ENCODE peak calls at places on chromosomes 3 and 15, in five cellular contexts. One of them, this sample, is unnamed.

GRCh38 chr3:4507010-4507596 is 14.0 kb downstream of the ITPR1 start:
- DNase-seq in choroid plexus epithelial cell: peak
- DNase-seq in mucosa of descending colon: no peak
- DNase-seq in body of pancreas: no peak
- DNase-seq in BE2C: no peak
- DNase-seq in this sample: peak

GRCh38 chr15:32743411-32744145 is 25.8 kb downstream of the GREM1 start:
- DNase-seq in choroid plexus epithelial cell: peak
- DNase-seq in mucosa of descending colon: no peak
- DNase-seq in body of pancreas: no peak
- DNase-seq in BE2C: no peak
- DNase-seq in this sample: peak

GRCh38 chr15:62068071-62068786 is 1.5 kb downstream of the C2CD4A start:
- DNase-seq in choroid plexus epithelial cell: no peak
- DNase-seq in mucosa of descending colon: peak
- DNase-seq in body of pancreas: peak
- DNase-seq in BE2C: peak
- DNase-seq in this sample: peak

GRCh38 chr15:67967871-67968423 is 86.2 kb upstream of the PIAS1 start:
- DNase-seq in choroid plexus epithelial cell: peak
- DNase-seq in mucosa of descending colon: peak
- DNase-seq in body of pancreas: peak
- DNase-seq in BE2C: peak
- DNase-seq in this sample: peak

GRCh38 chr3:65677486-65677885 is 361.2 kb downstream of the MAGI1 start:
- DNase-seq in choroid plexus epithelial cell: no peak
- DNase-seq in mucosa of descending colon: no peak
- DNase-seq in body of pancreas: no peak
- DNase-seq in BE2C: no peak
- DNase-seq in this sample: no peak

GRCh38 chr3:60756231-60756630 is 495.0 kb downstream of the FHIT start:
- DNase-seq in choroid plexus epithelial cell: no peak
- DNase-seq in mucosa of descending colon: no peak
- DNase-seq in body of pancreas: no peak
- DNase-seq in BE2C: no peak
- DNase-seq in this sample: no peak

GRCh38 chr3:43081796-43082195 is 24.1 kb downstream of the POMGNT2 start:
- DNase-seq in choroid plexus epithelial cell: no peak
- DNase-seq in mucosa of descending colon: no peak
- DNase-seq in body of pancreas: no peak
- DNase-seq in BE2C: no peak
- DNase-seq in this sample: peak

GRCh38 chr3:187223799-187224198 is 26.5 kb downstream of the RTP1 start:
- DNase-seq in choroid plexus epithelial cell: peak
- DNase-seq in mucosa of descending colon: no peak
- DNase-seq in body of pancreas: no peak
- DNase-seq in BE2C: no peak
- DNase-seq in this sample: no peak

GRCh38 chr3:50189274-50189673 is 2.1 kb upstream of the GNAT1 start:
- DNase-seq in choroid plexus epithelial cell: peak
- DNase-seq in mucosa of descending colon: peak
- DNase-seq in body of pancreas: peak
- DNase-seq in BE2C: peak
- DNase-seq in this sample: peak

GRCh38 chr3:37163262-37164020 is 10.9 kb downstream of the LRRFIP2 start:
- DNase-seq in choroid plexus epithelial cell: peak
- DNase-seq in mucosa of descending colon: no peak
- DNase-seq in body of pancreas: no peak
- DNase-seq in BE2C: no peak
- DNase-seq in this sample: peak

GRCh38 chr3:35408882-35409281 is 230.4 kb upstream of the ARPP21 start:
- DNase-seq in choroid plexus epithelial cell: no peak
- DNase-seq in mucosa of descending colon: no peak
- DNase-seq in body of pancreas: no peak
- DNase-seq in BE2C: no peak
- DNase-seq in this sample: no peak

GRCh38 chr15:69523010-69524001 is 70.7 kb downstream of the RPLP1 start:
- DNase-seq in choroid plexus epithelial cell: peak
- DNase-seq in mucosa of descending colon: peak
- DNase-seq in body of pancreas: peak
- DNase-seq in BE2C: peak
- DNase-seq in this sample: peak

GRCh38 chr15:91186892-91187644 is 87.0 kb downstream of the SV2B start:
- DNase-seq in choroid plexus epithelial cell: peak
- DNase-seq in mucosa of descending colon: peak
- DNase-seq in body of pancreas: peak
- DNase-seq in BE2C: no peak
- DNase-seq in this sample: peak

GRCh38 chr15:56732135-56732880 is 1.0 kb downstream of the ZNF280D start:
- DNase-seq in choroid plexus epithelial cell: peak
- DNase-seq in mucosa of descending colon: peak
- DNase-seq in body of pancreas: peak
- DNase-seq in BE2C: peak
- DNase-seq in this sample: peak

GRCh38 chr3:52730681-52731080 is 24.8 kb downstream of the SPCS1 start:
- DNase-seq in choroid plexus epithelial cell: peak
- DNase-seq in mucosa of descending colon: no peak
- DNase-seq in body of pancreas: no peak
- DNase-seq in BE2C: no peak
- DNase-seq in this sample: peak

GRCh38 chr15:80609512-80609946 is 85.6 kb upstream of the ABHD17C start:
- DNase-seq in choroid plexus epithelial cell: no peak
- DNase-seq in mucosa of descending colon: no peak
- DNase-seq in body of pancreas: no peak
- DNase-seq in BE2C: peak
- DNase-seq in this sample: peak

GRCh38 chr15:37034835-37035234 is 65.5 kb downstream of the MEIS2 start:
- DNase-seq in choroid plexus epithelial cell: no peak
- DNase-seq in mucosa of descending colon: no peak
- DNase-seq in body of pancreas: no peak
- DNase-seq in BE2C: no peak
- DNase-seq in this sample: no peak

GRCh38 chr15:60803059-60803458 is 324.1 kb upstream of the ICE2 start:
- DNase-seq in choroid plexus epithelial cell: no peak
- DNase-seq in mucosa of descending colon: no peak
- DNase-seq in body of pancreas: no peak
- DNase-seq in BE2C: no peak
- DNase-seq in this sample: no peak

GRCh38 chr3:187624588-187624987 is 45.6 kb downstream of the SST start:
- DNase-seq in choroid plexus epithelial cell: peak
- DNase-seq in mucosa of descending colon: no peak
- DNase-seq in body of pancreas: no peak
- DNase-seq in BE2C: no peak
- DNase-seq in this sample: no peak

GRCh38 chr15:60520825-60521368 is 42.0 kb upstream of the ICE2 start:
- DNase-seq in choroid plexus epithelial cell: peak
- DNase-seq in mucosa of descending colon: peak
- DNase-seq in body of pancreas: peak
- DNase-seq in BE2C: peak
- DNase-seq in this sample: peak

GRCh38 chr3:129934234-129935123 is 40.0 kb upstream of the TRH start:
- DNase-seq in choroid plexus epithelial cell: peak
- DNase-seq in mucosa of descending colon: peak
- DNase-seq in body of pancreas: peak
- DNase-seq in BE2C: peak
- DNase-seq in this sample: peak

GRCh38 chr3:98136631-98137030 is 6.1 kb downstream of the OR5H1 start:
- DNase-seq in choroid plexus epithelial cell: no peak
- DNase-seq in mucosa of descending colon: no peak
- DNase-seq in body of pancreas: no peak
- DNase-seq in BE2C: peak
- DNase-seq in this sample: no peak

GRCh38 chr3:66991478-66991877 is 6.6 kb upstream of the KBTBD8 start:
- DNase-seq in choroid plexus epithelial cell: peak
- DNase-seq in mucosa of descending colon: no peak
- DNase-seq in body of pancreas: no peak
- DNase-seq in BE2C: no peak
- DNase-seq in this sample: peak

GRCh38 chr3:122315619-122316018 is 9.4 kb upstream of the CSTA start:
- DNase-seq in choroid plexus epithelial cell: no peak
- DNase-seq in mucosa of descending colon: no peak
- DNase-seq in body of pancreas: no peak
- DNase-seq in BE2C: peak
- DNase-seq in this sample: no peak

GRCh38 chr3:149523899-149524298 is 49.4 kb downstream of the TM4SF4 start:
- DNase-seq in choroid plexus epithelial cell: no peak
- DNase-seq in mucosa of descending colon: no peak
- DNase-seq in body of pancreas: no peak
- DNase-seq in BE2C: no peak
- DNase-seq in this sample: no peak

GRCh38 chr3:149529099-149529498 is 54.6 kb downstream of the TM4SF4 start:
- DNase-seq in choroid plexus epithelial cell: no peak
- DNase-seq in mucosa of descending colon: no peak
- DNase-seq in body of pancreas: no peak
- DNase-seq in BE2C: no peak
- DNase-seq in this sample: no peak

GRCh38 chr3:149532463-149533180 is 58.1 kb downstream of the TM4SF4 start:
- DNase-seq in choroid plexus epithelial cell: no peak
- DNase-seq in mucosa of descending colon: no peak
- DNase-seq in body of pancreas: no peak
- DNase-seq in BE2C: no peak
- DNase-seq in this sample: no peak

GRCh38 chr3:149528344-149528657 is 53.8 kb downstream of the TM4SF4 start:
- DNase-seq in choroid plexus epithelial cell: no peak
- DNase-seq in mucosa of descending colon: peak
- DNase-seq in body of pancreas: no peak
- DNase-seq in BE2C: no peak
- DNase-seq in this sample: no peak

GRCh38 chr3:149527531-149528343 is 53.2 kb downstream of the TM4SF4 start:
- DNase-seq in choroid plexus epithelial cell: peak
- DNase-seq in mucosa of descending colon: no peak
- DNase-seq in body of pancreas: no peak
- DNase-seq in BE2C: no peak
- DNase-seq in this sample: no peak
- TF ChIP-seq CTCF in choroid plexus epithelial cell: peak
- TF ChIP-seq CTCF in mucosa of descending colon: no peak
- TF ChIP-seq CTCF in body of pancreas: no peak
- TF ChIP-seq CTCF in BE2C: no peak
- TF ChIP-seq CTCF in this sample: peak

DNA sequence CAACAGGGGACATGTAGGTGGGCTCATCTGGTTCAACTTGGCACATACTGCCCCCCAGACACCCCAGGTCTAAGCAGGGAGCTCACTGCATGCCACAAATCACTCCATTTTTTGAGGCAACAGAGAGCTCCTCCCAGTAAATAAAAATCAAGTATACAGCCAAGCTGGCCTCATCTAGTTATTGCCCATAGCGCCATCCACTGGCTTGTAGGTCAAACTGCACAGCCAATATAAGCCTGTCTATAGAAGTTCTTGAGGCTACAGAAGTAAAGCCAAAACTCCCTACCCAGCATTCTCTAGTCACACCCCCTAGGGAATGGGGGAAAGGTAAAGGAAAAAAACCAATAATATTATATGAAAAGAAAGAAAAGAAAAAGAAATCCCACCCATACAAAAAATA is 453.7 kb downstream of the ZNF385D start:
- DNase-seq in choroid plexus epithelial cell: no peak
- DNase-seq in mucosa of descending colon: no peak
- DNase-seq in body of pancreas: no peak
- DNase-seq in BE2C: no peak
- DNase-seq in this sample: no peak
- TF ChIP-seq CTCF in choroid plexus epithelial cell: no peak
- TF ChIP-seq CTCF in mucosa of descending colon: no peak
- TF ChIP-seq CTCF in body of pancreas: no peak
- TF ChIP-seq CTCF in BE2C: no peak
- TF ChIP-seq CTCF in this sample: no peak

GRCh38 chr3:32148356-32148755 is 41.9 kb downstream of the GPD1L start:
- DNase-seq in choroid plexus epithelial cell: no peak
- DNase-seq in mucosa of descending colon: no peak
- DNase-seq in body of pancreas: no peak
- DNase-seq in BE2C: no peak
- DNase-seq in this sample: no peak

GRCh38 chr3:32147509-32147908 is 41.1 kb downstream of the GPD1L start:
- DNase-seq in choroid plexus epithelial cell: no peak
- DNase-seq in mucosa of descending colon: no peak
- DNase-seq in body of pancreas: no peak
- DNase-seq in BE2C: no peak
- DNase-seq in this sample: no peak

GRCh38 chr3:32143849-32144757 is 37.7 kb downstream of the GPD1L start:
- DNase-seq in choroid plexus epithelial cell: peak
- DNase-seq in mucosa of descending colon: peak
- DNase-seq in body of pancreas: peak
- DNase-seq in BE2C: peak
- DNase-seq in this sample: peak

GRCh38 chr3:32146669-32147315 is 40.4 kb downstream of the GPD1L start:
- DNase-seq in choroid plexus epithelial cell: no peak
- DNase-seq in mucosa of descending colon: no peak
- DNase-seq in body of pancreas: no peak
- DNase-seq in BE2C: no peak
- DNase-seq in this sample: no peak

DNA sequence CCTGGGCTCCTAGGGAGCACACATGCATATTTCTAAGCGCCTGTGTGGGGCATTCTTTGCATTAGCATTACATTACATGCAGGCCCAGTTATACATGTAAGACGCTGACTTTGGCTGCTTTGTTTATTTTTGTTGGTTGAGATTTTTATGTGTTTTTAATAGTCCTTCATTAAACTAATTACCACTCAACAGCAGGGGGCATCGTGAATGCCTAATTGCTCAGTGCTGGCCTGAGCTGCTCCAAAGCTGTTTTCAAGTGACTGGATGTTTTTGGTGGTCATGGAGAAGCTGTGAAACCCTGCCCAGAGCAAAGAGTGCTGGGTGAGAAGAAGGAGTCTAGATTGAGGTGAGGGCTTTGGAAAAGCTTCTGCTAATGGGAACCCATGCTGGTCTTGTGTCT is 41.5 kb downstream of the GPD1L start:
- DNase-seq in choroid plexus epithelial cell: peak
- DNase-seq in mucosa of descending colon: no peak
- DNase-seq in body of pancreas: no peak
- DNase-seq in BE2C: no peak
- DNase-seq in this sample: no peak
- TF ChIP-seq CTCF in choroid plexus epithelial cell: peak
- TF ChIP-seq CTCF in mucosa of descending colon: no peak
- TF ChIP-seq CTCF in body of pancreas: no peak
- TF ChIP-seq CTCF in BE2C: no peak
- TF ChIP-seq CTCF in this sample: no peak

GRCh38 chr3:20230954-20231353 is 44.9 kb upstream of the SGO1 start:
- DNase-seq in choroid plexus epithelial cell: no peak
- DNase-seq in mucosa of descending colon: no peak
- DNase-seq in body of pancreas: no peak
- DNase-seq in BE2C: no peak
- DNase-seq in this sample: no peak

GRCh38 chr3:20222274-20222673 is 36.3 kb upstream of the SGO1 start:
- DNase-seq in choroid plexus epithelial cell: no peak
- DNase-seq in mucosa of descending colon: no peak
- DNase-seq in body of pancreas: no peak
- DNase-seq in BE2C: no peak
- DNase-seq in this sample: no peak

DNA sequence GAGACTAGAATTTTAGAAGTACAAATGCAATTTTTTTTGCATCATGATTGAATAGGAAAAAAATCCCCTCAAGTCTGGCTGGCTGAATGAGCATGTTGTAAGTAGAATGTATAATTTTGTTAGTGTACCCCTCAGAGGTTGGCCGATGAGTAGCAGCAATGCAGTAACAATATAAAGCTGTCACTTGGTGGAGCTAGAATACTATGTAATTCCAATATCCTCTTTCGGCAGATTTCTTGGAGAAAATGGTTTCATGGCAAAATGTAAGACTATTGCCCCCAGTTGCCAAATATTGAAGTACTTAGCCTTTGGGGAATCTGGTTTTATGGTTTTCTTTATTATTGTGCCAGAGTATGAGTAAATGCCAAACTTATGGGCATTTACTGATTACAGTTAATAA is 39.8 kb upstream of the SGO1 start:
- DNase-seq in choroid plexus epithelial cell: peak
- DNase-seq in mucosa of descending colon: no peak
- DNase-seq in body of pancreas: no peak
- DNase-seq in BE2C: no peak
- DNase-seq in this sample: peak
- TF ChIP-seq CTCF in choroid plexus epithelial cell: peak
- TF ChIP-seq CTCF in mucosa of descending colon: no peak
- TF ChIP-seq CTCF in body of pancreas: no peak
- TF ChIP-seq CTCF in BE2C: peak
- TF ChIP-seq CTCF in this sample: peak